ENCODE peak calls at places on chromosome 13, in seven cellular contexts. H is non-pigmented ciliary epithelial cell, W is amygdala, M is PC-3, F is right cardiac atrium, Q is NCI-H345, T is HAP-1. V is an unnamed sample.

GRCh38 chr13:44244288-44244687 is 129.3 kb upstream of the SERP2 start:
- DNase-seq in H (no peak), Q (no peak), T (no peak), W (no peak), F (no peak), M (peak), V (no peak)

GRCh38 chr13:97117388-97117910 is 104.7 kb upstream of the MBNL2 start:
- DNase-seq in Q (no peak), M (no peak), H (no peak), F (no peak), T (no peak), W (no peak), V (no peak)

GRCh38 chr13:52454459-52454824 is 836 bp upstream of the CKAP2 start:
- DNase-seq in F (no peak), H (no peak), W (no peak), T (peak), M (peak), Q (peak), V (no peak)

GRCh38 chr13:81987677-81988357 is 1646.9 kb upstream of the SPRY2 start:
- DNase-seq in W (no peak), M (no peak), Q (no peak), H (no peak), T (peak), F (no peak), V (no peak)

GRCh38 chr13:98570929-98571372 is 6.0 kb downstream of the STK24 start:
- DNase-seq in F (no peak), W (no peak), T (no peak), H (no peak), Q (no peak), M (peak), V (no peak)

GRCh38 chr13:46171739-46172138 is 10.2 kb downstream of the LCP1 start:
- DNase-seq in H (no peak), T (no peak), W (no peak), F (no peak), Q (no peak), M (no peak), V (no peak)

GRCh38 chr13:98493035-98493401 is 83.9 kb downstream of the STK24 start:
- DNase-seq in M (no peak), T (no peak), F (no peak), H (no peak), W (no peak), Q (no peak), V (no peak)

GRCh38 chr13:77574076-77574475 is 38.6 kb downstream of the SCEL start:
- DNase-seq in H (no peak), M (no peak), F (no peak), T (no peak), W (no peak), Q (no peak), V (no peak)

GRCh38 chr13:113853518-113854237 is 10.2 kb downstream of the GAS6 start:
- DNase-seq in M (no peak), H (no peak), T (no peak), F (peak), Q (no peak), W (no peak), V (no peak)

GRCh38 chr13:97621631-97622030 is 187.7 kb downstream of the RAP2A start:
- DNase-seq in H (no peak), F (no peak), Q (no peak), T (no peak), M (no peak), W (no peak), V (peak)

GRCh38 chr13:43905435-43906031 is 25.8 kb downstream of the LACC1 start:
- DNase-seq in F (no peak), H (no peak), T (peak), W (no peak), Q (peak), M (peak), V (peak)

GRCh38 chr13:100535401-100536135 is 53.0 kb downstream of the GGACT start:
- DNase-seq in M (no peak), Q (no peak), H (no peak), W (no peak), F (peak), T (no peak), V (no peak)

GRCh38 chr13:41563501-41564001 is 106.2 kb downstream of the RGCC start:
- DNase-seq in Q (no peak), W (no peak), M (peak), T (peak), F (no peak), H (peak), V (no peak)

GRCh38 chr13:76994281-76994680 is 2.4 kb downstream of the CLN5 start:
- DNase-seq in M (peak), W (no peak), Q (no peak), F (no peak), T (no peak), H (no peak), V (no peak)

GRCh38 chr13:97283888-97284287 is 61.8 kb downstream of the MBNL2 start:
- DNase-seq in H (no peak), Q (no peak), F (no peak), T (no peak), W (no peak), M (no peak), V (no peak)

GRCh38 chr13:46642254-46642653 is 89.3 kb downstream of the LRCH1 start:
- DNase-seq in Q (no peak), W (no peak), M (no peak), T (no peak), H (no peak), F (no peak), V (no peak)

GRCh38 chr13:103852036-103852435 is 785.8 kb upstream of the SLC10A2 start:
- DNase-seq in M (no peak), T (no peak), F (no peak), H (no peak), Q (no peak), W (no peak), V (no peak)

GRCh38 chr13:33678906-33679657 is 138.9 kb upstream of the RFC3 start:
- DNase-seq in Q (no peak), H (peak), T (no peak), W (no peak), F (peak), M (peak), V (no peak)

GRCh38 chr13:81048026-81048461 is 707.1 kb upstream of the SPRY2 start:
- DNase-seq in W (no peak), H (no peak), M (no peak), T (no peak), Q (no peak), F (no peak), V (no peak)

GRCh38 chr13:110913322-110913721 is 1.5 kb downstream of the ANKRD10 start:
- DNase-seq in T (no peak), Q (no peak), M (peak), W (no peak), H (no peak), F (no peak), V (no peak)

GRCh38 chr13:51734786-51735185 is 69.2 kb downstream of the DHRS12 start:
- DNase-seq in F (no peak), M (no peak), T (no peak), Q (no peak), W (no peak), H (no peak), V (no peak)

GRCh38 chr13:54536112-54536511 is 1507.5 kb downstream of the OLFM4 start:
- DNase-seq in M (peak), H (no peak), T (no peak), W (no peak), F (no peak), Q (no peak), V (no peak)

GRCh38 chr13:108917581-108917980 is 288.2 kb downstream of the MYO16 start:
- DNase-seq in Q (no peak), F (no peak), M (peak), T (no peak), W (no peak), H (no peak), V (no peak)

GRCh38 chr13:45142440-45143345 is 22.4 kb downstream of the GTF2F2 start:
- DNase-seq in H (no peak), M (peak), T (peak), W (no peak), Q (no peak), F (no peak), V (no peak)

V was measured in neuronal stem cell.